ENCODE peak calls at places on chromosomes 1 and 21, in four cellular contexts. F is colonic mucosa; T is activated effector memory CD4-positive, alpha-beta T cell treated with anti-CD3 and anti-CD28 coated beads, Interleukin-2, amount 50 U/mL, for 16 hours; Y is caudate nucleus. J is an unnamed sample.

GRCh38 chr1:204544321-204544720 is 28.1 kb downstream of the MDM4 start:
- DNase-seq in T (no peak), F (no peak), Y (no peak), J (no peak)

GRCh38 chr1:112887599-112888303 is 68.2 kb downstream of the SLC16A1 start:
- DNase-seq in F (no peak), Y (no peak), T (no peak), J (no peak)

GRCh38 chr21:35637431-35637830 is 422.9 kb downstream of the SETD4 start:
- DNase-seq in T (no peak), Y (no peak), F (no peak), J (peak)

GRCh38 chr1:23598424-23598823 is 39.1 kb upstream of the ID3 start:
- DNase-seq in F (no peak), Y (no peak), T (no peak), J (no peak)

GRCh38 chr1:91440845-91441244 is 36.2 kb upstream of the HFM1 start:
- DNase-seq in F (no peak), Y (no peak), T (no peak), J (no peak)

GRCh38 chr1:209675567-209676154 is 449 bp downstream of the G0S2 start:
- DNase-seq in Y (peak), F (peak), T (no peak), J (peak)

GRCh38 chr1:197327776-197328364 is 59.8 kb downstream of the CRB1 start:
- DNase-seq in Y (no peak), T (no peak), F (no peak), J (no peak)

GRCh38 chr1:168116327-168116799 is 20.4 kb downstream of the GPR161 start:
- DNase-seq in Y (no peak), T (no peak), F (peak), J (peak)

GRCh38 chr1:114108741-114109255 is 44.9 kb downstream of the SYT6 start:
- DNase-seq in T (peak), Y (no peak), F (no peak), J (no peak)

GRCh38 chr1:153659175-153659534 is 652 bp downstream of the SNAPIN start:
- DNase-seq in Y (no peak), F (no peak), T (no peak), J (no peak)

GRCh38 chr1:155193275-155193990 is 14.3 kb downstream of the THBS3 start:
- DNase-seq in Y (peak), T (peak), F (peak), J (peak)

GRCh38 chr1:199573047-199573446 is 454.5 kb upstream of the NR5A2 start:
- DNase-seq in Y (no peak), T (no peak), F (peak), J (no peak)

GRCh38 chr1:212402876-212403275 is 11.8 kb downstream of the PACC1 start:
- DNase-seq in F (no peak), Y (no peak), T (no peak), J (no peak)

GRCh38 chr1:19759740-19760089 is 40.0 kb downstream of the TMCO4 start:
- DNase-seq in F (no peak), T (no peak), Y (no peak), J (no peak)

GRCh38 chr1:182575540-182576149 is 13.4 kb downstream of the RNASEL start:
- DNase-seq in Y (no peak), F (peak), T (no peak), J (no peak)

GRCh38 chr1:203338335-203339036 is 12.4 kb downstream of the FMOD start:
- DNase-seq in F (peak), T (peak), Y (no peak), J (peak)

GRCh38 chr1:204475651-204476432 is 18.8 kb downstream of the PIK3C2B start:
- DNase-seq in T (no peak), F (no peak), Y (no peak), J (no peak)

GRCh38 chr1:177800386-177801058 is 169.3 kb downstream of the SEC16B start:
- DNase-seq in T (no peak), Y (no peak), F (no peak), J (no peak)

GRCh38 chr1:88774151-88774556 is 90.1 kb downstream of the PKN2 start:
- DNase-seq in T (no peak), Y (no peak), F (peak), J (peak)

GRCh38 chr1:3348196-3348865 is 106.1 kb upstream of the ARHGEF16 start:
- DNase-seq in T (no peak), F (no peak), Y (peak), J (no peak)

GRCh38 chr21:44533891-44534627 is 5.9 kb downstream of the KRTAP10-1 start:
- DNase-seq in Y (no peak), F (no peak), T (peak), J (no peak)

GRCh38 chr1:20727746-20728316 is 4.7 kb downstream of the SH2D5 start:
- DNase-seq in T (no peak), Y (no peak), F (no peak), J (no peak)

GRCh38 chr1:21622466-21623315 is 46.5 kb downstream of the RAP1GAP start:
- DNase-seq in Y (no peak), F (peak), T (peak), J (peak)

J was measured in body of pancreas.